ENCODE peak calls at places on chromosome 19, in ten cellular contexts. One of them, this sample, is unnamed.

GRCh38 chr19:3140667-3141038 is 4.8 kb downstream of the GNA15 start:
- ATAC-seq in T-helper 17 cell: peak; percentile 29
- ATAC-seq in SK-N-SH treated with all-trans-retinoic acid at 6 μM for 48 hours: no peak
- ATAC-seq in activated CD8-positive, alpha-beta memory T cell treated with anti-CD3 and anti-CD28 coated beads, Interleukin-2, amount 10 ng/mL, durations not matched to agents 7 days and 5 days: no peak
- ATAC-seq in GM23338: no peak
- ATAC-seq in body of pancreas: no peak
- ATAC-seq in WTC11: no peak
- ATAC-seq in stimulated activated naive B cell treated with anti-CD40 and anti-IgM and Interleukin-4, amounts not matched to agents 10 μg/mL and 1 μg/mL and 100 μg/mL, for 72 hours: peak; percentile 74
- ATAC-seq in CD4-positive, alpha-beta T cell: no peak
- ATAC-seq in Right ventricle myocardium inferior: no peak
- ATAC-seq in this sample: no peak

GRCh38 chr19:15200575-15201364 is at the start of gene NOTCH3:
- ATAC-seq in T-helper 17 cell: no peak
- ATAC-seq in SK-N-SH treated with all-trans-retinoic acid at 6 μM for 48 hours: peak; percentile 42
- ATAC-seq in activated CD8-positive, alpha-beta memory T cell treated with anti-CD3 and anti-CD28 coated beads, Interleukin-2, amount 10 ng/mL, durations not matched to agents 7 days and 5 days: no peak
- ATAC-seq in GM23338: peak; percentile 35
- ATAC-seq in body of pancreas: no peak
- ATAC-seq in WTC11: peak; percentile 51
- ATAC-seq in stimulated activated naive B cell treated with anti-CD40 and anti-IgM and Interleukin-4, amounts not matched to agents 10 μg/mL and 1 μg/mL and 100 μg/mL, for 72 hours: peak; percentile 22
- ATAC-seq in CD4-positive, alpha-beta T cell: peak; percentile 19
- ATAC-seq in Right ventricle myocardium inferior: no peak
- ATAC-seq in this sample: no peak

GRCh38 chr19:35005256-35005977 is 5.3 kb downstream of the GRAMD1A start:
- ATAC-seq in T-helper 17 cell: no peak
- ATAC-seq in SK-N-SH treated with all-trans-retinoic acid at 6 μM for 48 hours: no peak
- ATAC-seq in activated CD8-positive, alpha-beta memory T cell treated with anti-CD3 and anti-CD28 coated beads, Interleukin-2, amount 10 ng/mL, durations not matched to agents 7 days and 5 days: no peak
- ATAC-seq in GM23338: no peak
- ATAC-seq in body of pancreas: no peak
- ATAC-seq in WTC11: no peak
- ATAC-seq in stimulated activated naive B cell treated with anti-CD40 and anti-IgM and Interleukin-4, amounts not matched to agents 10 μg/mL and 1 μg/mL and 100 μg/mL, for 72 hours: no peak
- ATAC-seq in CD4-positive, alpha-beta T cell: no peak
- ATAC-seq in Right ventricle myocardium inferior: no peak
- ATAC-seq in this sample: no peak

GRCh38 chr19:52248256-52248655 is 21.1 kb upstream of the ZNF766 start:
- ATAC-seq in T-helper 17 cell: peak; percentile 69
- ATAC-seq in SK-N-SH treated with all-trans-retinoic acid at 6 μM for 48 hours: peak; percentile 65
- ATAC-seq in activated CD8-positive, alpha-beta memory T cell treated with anti-CD3 and anti-CD28 coated beads, Interleukin-2, amount 10 ng/mL, durations not matched to agents 7 days and 5 days: peak; percentile 47
- ATAC-seq in GM23338: peak; percentile 88
- ATAC-seq in body of pancreas: peak; percentile 56
- ATAC-seq in WTC11: peak; percentile 92
- ATAC-seq in stimulated activated naive B cell treated with anti-CD40 and anti-IgM and Interleukin-4, amounts not matched to agents 10 μg/mL and 1 μg/mL and 100 μg/mL, for 72 hours: peak; percentile 94
- ATAC-seq in CD4-positive, alpha-beta T cell: peak; percentile 59
- ATAC-seq in Right ventricle myocardium inferior: peak; percentile 54
- ATAC-seq in this sample: no peak

GRCh38 chr19:53394522-53394973 is 401 bp upstream of the ZNF765 start:
- ATAC-seq in T-helper 17 cell: no peak
- ATAC-seq in SK-N-SH treated with all-trans-retinoic acid at 6 μM for 48 hours: peak; percentile 53
- ATAC-seq in activated CD8-positive, alpha-beta memory T cell treated with anti-CD3 and anti-CD28 coated beads, Interleukin-2, amount 10 ng/mL, durations not matched to agents 7 days and 5 days: peak; percentile 3
- ATAC-seq in GM23338: peak; percentile 47
- ATAC-seq in body of pancreas: peak; percentile 47
- ATAC-seq in WTC11: peak; percentile 33
- ATAC-seq in stimulated activated naive B cell treated with anti-CD40 and anti-IgM and Interleukin-4, amounts not matched to agents 10 μg/mL and 1 μg/mL and 100 μg/mL, for 72 hours: peak; percentile 2
- ATAC-seq in CD4-positive, alpha-beta T cell: no peak
- ATAC-seq in Right ventricle myocardium inferior: peak; percentile 69
- ATAC-seq in this sample: peak; percentile 77

GRCh38 chr19:39848392-39848791 is 2.2 kb upstream of the FBL start:
- ATAC-seq in T-helper 17 cell: no peak
- ATAC-seq in SK-N-SH treated with all-trans-retinoic acid at 6 μM for 48 hours: no peak
- ATAC-seq in activated CD8-positive, alpha-beta memory T cell treated with anti-CD3 and anti-CD28 coated beads, Interleukin-2, amount 10 ng/mL, durations not matched to agents 7 days and 5 days: no peak
- ATAC-seq in GM23338: no peak
- ATAC-seq in body of pancreas: no peak
- ATAC-seq in WTC11: no peak
- ATAC-seq in stimulated activated naive B cell treated with anti-CD40 and anti-IgM and Interleukin-4, amounts not matched to agents 10 μg/mL and 1 μg/mL and 100 μg/mL, for 72 hours: no peak
- ATAC-seq in CD4-positive, alpha-beta T cell: no peak
- ATAC-seq in Right ventricle myocardium inferior: no peak
- ATAC-seq in this sample: no peak

GRCh38 chr19:16703677-16704076 is 16.0 kb upstream of the NWD1 start:
- ATAC-seq in T-helper 17 cell: no peak
- ATAC-seq in SK-N-SH treated with all-trans-retinoic acid at 6 μM for 48 hours: no peak
- ATAC-seq in activated CD8-positive, alpha-beta memory T cell treated with anti-CD3 and anti-CD28 coated beads, Interleukin-2, amount 10 ng/mL, durations not matched to agents 7 days and 5 days: no peak
- ATAC-seq in GM23338: no peak
- ATAC-seq in body of pancreas: no peak
- ATAC-seq in WTC11: no peak
- ATAC-seq in stimulated activated naive B cell treated with anti-CD40 and anti-IgM and Interleukin-4, amounts not matched to agents 10 μg/mL and 1 μg/mL and 100 μg/mL, for 72 hours: no peak
- ATAC-seq in CD4-positive, alpha-beta T cell: no peak
- ATAC-seq in Right ventricle myocardium inferior: no peak
- ATAC-seq in this sample: no peak

GRCh38 chr19:33344210-33344609 is 29.3 kb upstream of the CEBPG start:
- ATAC-seq in T-helper 17 cell: no peak
- ATAC-seq in SK-N-SH treated with all-trans-retinoic acid at 6 μM for 48 hours: no peak
- ATAC-seq in activated CD8-positive, alpha-beta memory T cell treated with anti-CD3 and anti-CD28 coated beads, Interleukin-2, amount 10 ng/mL, durations not matched to agents 7 days and 5 days: no peak
- ATAC-seq in GM23338: peak; percentile 85
- ATAC-seq in body of pancreas: no peak
- ATAC-seq in WTC11: peak; percentile 62
- ATAC-seq in stimulated activated naive B cell treated with anti-CD40 and anti-IgM and Interleukin-4, amounts not matched to agents 10 μg/mL and 1 μg/mL and 100 μg/mL, for 72 hours: no peak
- ATAC-seq in CD4-positive, alpha-beta T cell: no peak
- ATAC-seq in Right ventricle myocardium inferior: peak; percentile 52
- ATAC-seq in this sample: peak; percentile 79

GRCh38 chr19:36488816-36489138 is 584 bp downstream of the ZNF566 start:
- ATAC-seq in T-helper 17 cell: peak; percentile 32
- ATAC-seq in SK-N-SH treated with all-trans-retinoic acid at 6 μM for 48 hours: peak; percentile 14
- ATAC-seq in activated CD8-positive, alpha-beta memory T cell treated with anti-CD3 and anti-CD28 coated beads, Interleukin-2, amount 10 ng/mL, durations not matched to agents 7 days and 5 days: peak; percentile 13
- ATAC-seq in GM23338: peak; percentile 3
- ATAC-seq in body of pancreas: no peak
- ATAC-seq in WTC11: no peak
- ATAC-seq in stimulated activated naive B cell treated with anti-CD40 and anti-IgM and Interleukin-4, amounts not matched to agents 10 μg/mL and 1 μg/mL and 100 μg/mL, for 72 hours: peak; percentile 24
- ATAC-seq in CD4-positive, alpha-beta T cell: peak; percentile 42
- ATAC-seq in Right ventricle myocardium inferior: peak; percentile 17
- ATAC-seq in this sample: no peak

GRCh38 chr19:8021374-8021773 is 15.9 kb upstream of the ELAVL1 start:
- ATAC-seq in T-helper 17 cell: no peak
- ATAC-seq in SK-N-SH treated with all-trans-retinoic acid at 6 μM for 48 hours: no peak
- ATAC-seq in activated CD8-positive, alpha-beta memory T cell treated with anti-CD3 and anti-CD28 coated beads, Interleukin-2, amount 10 ng/mL, durations not matched to agents 7 days and 5 days: no peak
- ATAC-seq in GM23338: no peak
- ATAC-seq in body of pancreas: no peak
- ATAC-seq in WTC11: no peak
- ATAC-seq in stimulated activated naive B cell treated with anti-CD40 and anti-IgM and Interleukin-4, amounts not matched to agents 10 μg/mL and 1 μg/mL and 100 μg/mL, for 72 hours: no peak
- ATAC-seq in CD4-positive, alpha-beta T cell: no peak
- ATAC-seq in Right ventricle myocardium inferior: no peak
- ATAC-seq in this sample: no peak

GRCh38 chr19:21323000-21323399 is 6.2 kb downstream of the ZNF708 start:
- ATAC-seq in T-helper 17 cell: no peak
- ATAC-seq in SK-N-SH treated with all-trans-retinoic acid at 6 μM for 48 hours: no peak
- ATAC-seq in activated CD8-positive, alpha-beta memory T cell treated with anti-CD3 and anti-CD28 coated beads, Interleukin-2, amount 10 ng/mL, durations not matched to agents 7 days and 5 days: no peak
- ATAC-seq in GM23338: no peak
- ATAC-seq in body of pancreas: no peak
- ATAC-seq in WTC11: no peak
- ATAC-seq in stimulated activated naive B cell treated with anti-CD40 and anti-IgM and Interleukin-4, amounts not matched to agents 10 μg/mL and 1 μg/mL and 100 μg/mL, for 72 hours: no peak
- ATAC-seq in CD4-positive, alpha-beta T cell: no peak
- ATAC-seq in Right ventricle myocardium inferior: no peak
- ATAC-seq in this sample: no peak

GRCh38 chr19:29966594-29967249 is 24.7 kb downstream of the URI1 start:
- ATAC-seq in T-helper 17 cell: no peak
- ATAC-seq in SK-N-SH treated with all-trans-retinoic acid at 6 μM for 48 hours: peak; percentile 80
- ATAC-seq in activated CD8-positive, alpha-beta memory T cell treated with anti-CD3 and anti-CD28 coated beads, Interleukin-2, amount 10 ng/mL, durations not matched to agents 7 days and 5 days: peak; percentile 23
- ATAC-seq in GM23338: no peak
- ATAC-seq in body of pancreas: no peak
- ATAC-seq in WTC11: no peak
- ATAC-seq in stimulated activated naive B cell treated with anti-CD40 and anti-IgM and Interleukin-4, amounts not matched to agents 10 μg/mL and 1 μg/mL and 100 μg/mL, for 72 hours: peak; percentile 72
- ATAC-seq in CD4-positive, alpha-beta T cell: peak; percentile 37
- ATAC-seq in Right ventricle myocardium inferior: no peak
- ATAC-seq in this sample: no peak

GRCh38 chr19:46218160-46218559 is 11.4 kb upstream of the IGFL1 start:
- ATAC-seq in T-helper 17 cell: no peak
- ATAC-seq in SK-N-SH treated with all-trans-retinoic acid at 6 μM for 48 hours: peak; percentile 33
- ATAC-seq in activated CD8-positive, alpha-beta memory T cell treated with anti-CD3 and anti-CD28 coated beads, Interleukin-2, amount 10 ng/mL, durations not matched to agents 7 days and 5 days: no peak
- ATAC-seq in GM23338: peak; percentile 88
- ATAC-seq in body of pancreas: no peak
- ATAC-seq in WTC11: peak; percentile 61
- ATAC-seq in stimulated activated naive B cell treated with anti-CD40 and anti-IgM and Interleukin-4, amounts not matched to agents 10 μg/mL and 1 μg/mL and 100 μg/mL, for 72 hours: no peak
- ATAC-seq in CD4-positive, alpha-beta T cell: no peak
- ATAC-seq in Right ventricle myocardium inferior: no peak
- ATAC-seq in this sample: no peak

GRCh38 chr19:19606021-19606420 is 12.5 kb downstream of the PBX4 start:
- ATAC-seq in T-helper 17 cell: peak; percentile 83
- ATAC-seq in SK-N-SH treated with all-trans-retinoic acid at 6 μM for 48 hours: no peak
- ATAC-seq in activated CD8-positive, alpha-beta memory T cell treated with anti-CD3 and anti-CD28 coated beads, Interleukin-2, amount 10 ng/mL, durations not matched to agents 7 days and 5 days: peak; percentile 81
- ATAC-seq in GM23338: no peak
- ATAC-seq in body of pancreas: no peak
- ATAC-seq in WTC11: no peak
- ATAC-seq in stimulated activated naive B cell treated with anti-CD40 and anti-IgM and Interleukin-4, amounts not matched to agents 10 μg/mL and 1 μg/mL and 100 μg/mL, for 72 hours: peak; percentile 63
- ATAC-seq in CD4-positive, alpha-beta T cell: peak; percentile 87
- ATAC-seq in Right ventricle myocardium inferior: no peak
- ATAC-seq in this sample: no peak

GRCh38 chr19:2118438-2118837 is 21.7 kb downstream of the IZUMO4 start:
- ATAC-seq in T-helper 17 cell: no peak
- ATAC-seq in SK-N-SH treated with all-trans-retinoic acid at 6 μM for 48 hours: no peak
- ATAC-seq in activated CD8-positive, alpha-beta memory T cell treated with anti-CD3 and anti-CD28 coated beads, Interleukin-2, amount 10 ng/mL, durations not matched to agents 7 days and 5 days: no peak
- ATAC-seq in GM23338: no peak
- ATAC-seq in body of pancreas: no peak
- ATAC-seq in WTC11: no peak
- ATAC-seq in stimulated activated naive B cell treated with anti-CD40 and anti-IgM and Interleukin-4, amounts not matched to agents 10 μg/mL and 1 μg/mL and 100 μg/mL, for 72 hours: no peak
- ATAC-seq in CD4-positive, alpha-beta T cell: no peak
- ATAC-seq in Right ventricle myocardium inferior: no peak
- ATAC-seq in this sample: no peak

GRCh38 chr19:48596679-48597465 is 9.7 kb upstream of the SPACA4 start:
- ATAC-seq in T-helper 17 cell: peak; percentile 95
- ATAC-seq in SK-N-SH treated with all-trans-retinoic acid at 6 μM for 48 hours: no peak
- ATAC-seq in activated CD8-positive, alpha-beta memory T cell treated with anti-CD3 and anti-CD28 coated beads, Interleukin-2, amount 10 ng/mL, durations not matched to agents 7 days and 5 days: peak; percentile 85
- ATAC-seq in GM23338: no peak
- ATAC-seq in body of pancreas: no peak
- ATAC-seq in WTC11: no peak
- ATAC-seq in stimulated activated naive B cell treated with anti-CD40 and anti-IgM and Interleukin-4, amounts not matched to agents 10 μg/mL and 1 μg/mL and 100 μg/mL, for 72 hours: peak; percentile 73
- ATAC-seq in CD4-positive, alpha-beta T cell: peak; percentile 94
- ATAC-seq in Right ventricle myocardium inferior: no peak
- ATAC-seq in this sample: no peak

GRCh38 chr19:2756921-2757881 is 17.4 kb upstream of the SLC39A3 start:
- ATAC-seq in T-helper 17 cell: no peak
- ATAC-seq in SK-N-SH treated with all-trans-retinoic acid at 6 μM for 48 hours: no peak
- ATAC-seq in activated CD8-positive, alpha-beta memory T cell treated with anti-CD3 and anti-CD28 coated beads, Interleukin-2, amount 10 ng/mL, durations not matched to agents 7 days and 5 days: no peak
- ATAC-seq in GM23338: no peak
- ATAC-seq in body of pancreas: no peak
- ATAC-seq in WTC11: no peak
- ATAC-seq in stimulated activated naive B cell treated with anti-CD40 and anti-IgM and Interleukin-4, amounts not matched to agents 10 μg/mL and 1 μg/mL and 100 μg/mL, for 72 hours: no peak
- ATAC-seq in CD4-positive, alpha-beta T cell: no peak
- ATAC-seq in Right ventricle myocardium inferior: no peak
- ATAC-seq in this sample: no peak

GRCh38 chr19:10499550-10500246 is 3.5 kb downstream of the KEAP1 start:
- ATAC-seq in T-helper 17 cell: no peak
- ATAC-seq in SK-N-SH treated with all-trans-retinoic acid at 6 μM for 48 hours: no peak
- ATAC-seq in activated CD8-positive, alpha-beta memory T cell treated with anti-CD3 and anti-CD28 coated beads, Interleukin-2, amount 10 ng/mL, durations not matched to agents 7 days and 5 days: no peak
- ATAC-seq in GM23338: peak; percentile 53
- ATAC-seq in body of pancreas: no peak
- ATAC-seq in WTC11: peak; percentile 59
- ATAC-seq in stimulated activated naive B cell treated with anti-CD40 and anti-IgM and Interleukin-4, amounts not matched to agents 10 μg/mL and 1 μg/mL and 100 μg/mL, for 72 hours: no peak
- ATAC-seq in CD4-positive, alpha-beta T cell: no peak
- ATAC-seq in Right ventricle myocardium inferior: no peak
- ATAC-seq in this sample: no peak

GRCh38 chr19:37329686-37330085 is 41.2 kb upstream of the ZNF527 start:
- ATAC-seq in T-helper 17 cell: no peak
- ATAC-seq in SK-N-SH treated with all-trans-retinoic acid at 6 μM for 48 hours: peak; percentile 17
- ATAC-seq in activated CD8-positive, alpha-beta memory T cell treated with anti-CD3 and anti-CD28 coated beads, Interleukin-2, amount 10 ng/mL, durations not matched to agents 7 days and 5 days: no peak
- ATAC-seq in GM23338: peak; percentile 28
- ATAC-seq in body of pancreas: no peak
- ATAC-seq in WTC11: peak; percentile 35
- ATAC-seq in stimulated activated naive B cell treated with anti-CD40 and anti-IgM and Interleukin-4, amounts not matched to agents 10 μg/mL and 1 μg/mL and 100 μg/mL, for 72 hours: no peak
- ATAC-seq in CD4-positive, alpha-beta T cell: no peak
- ATAC-seq in Right ventricle myocardium inferior: no peak
- ATAC-seq in this sample: no peak

GRCh38 chr19:56671613-56671994 is at the start of gene ZNF835:
- ATAC-seq in T-helper 17 cell: peak; percentile 97
- ATAC-seq in SK-N-SH treated with all-trans-retinoic acid at 6 μM for 48 hours: no peak
- ATAC-seq in activated CD8-positive, alpha-beta memory T cell treated with anti-CD3 and anti-CD28 coated beads, Interleukin-2, amount 10 ng/mL, durations not matched to agents 7 days and 5 days: peak; percentile 92
- ATAC-seq in GM23338: peak; percentile 95
- ATAC-seq in body of pancreas: peak; percentile 89
- ATAC-seq in WTC11: peak; percentile 80
- ATAC-seq in stimulated activated naive B cell treated with anti-CD40 and anti-IgM and Interleukin-4, amounts not matched to agents 10 μg/mL and 1 μg/mL and 100 μg/mL, for 72 hours: peak; percentile 95
- ATAC-seq in CD4-positive, alpha-beta T cell: peak; percentile 92
- ATAC-seq in Right ventricle myocardium inferior: peak; percentile 95
- ATAC-seq in this sample: peak; percentile 98

GRCh38 chr19:17575871-17576757 is 20.7 kb downstream of the COLGALT1 start:
- ATAC-seq in T-helper 17 cell: no peak
- ATAC-seq in SK-N-SH treated with all-trans-retinoic acid at 6 μM for 48 hours: no peak
- ATAC-seq in activated CD8-positive, alpha-beta memory T cell treated with anti-CD3 and anti-CD28 coated beads, Interleukin-2, amount 10 ng/mL, durations not matched to agents 7 days and 5 days: no peak
- ATAC-seq in GM23338: peak; percentile 17
- ATAC-seq in body of pancreas: no peak
- ATAC-seq in WTC11: peak; percentile 9
- ATAC-seq in stimulated activated naive B cell treated with anti-CD40 and anti-IgM and Interleukin-4, amounts not matched to agents 10 μg/mL and 1 μg/mL and 100 μg/mL, for 72 hours: no peak
- ATAC-seq in CD4-positive, alpha-beta T cell: no peak
- ATAC-seq in Right ventricle myocardium inferior: no peak
- ATAC-seq in this sample: no peak

GRCh38 chr19:29263305-29264080 is 50.5 kb upstream of the UQCRFS1 start:
- ATAC-seq in T-helper 17 cell: peak; percentile 58
- ATAC-seq in SK-N-SH treated with all-trans-retinoic acid at 6 μM for 48 hours: peak; percentile 78
- ATAC-seq in activated CD8-positive, alpha-beta memory T cell treated with anti-CD3 and anti-CD28 coated beads, Interleukin-2, amount 10 ng/mL, durations not matched to agents 7 days and 5 days: peak; percentile 39
- ATAC-seq in GM23338: peak; percentile 80
- ATAC-seq in body of pancreas: no peak
- ATAC-seq in WTC11: peak; percentile 64
- ATAC-seq in stimulated activated naive B cell treated with anti-CD40 and anti-IgM and Interleukin-4, amounts not matched to agents 10 μg/mL and 1 μg/mL and 100 μg/mL, for 72 hours: peak; percentile 59
- ATAC-seq in CD4-positive, alpha-beta T cell: peak; percentile 41
- ATAC-seq in Right ventricle myocardium inferior: peak; percentile 30
- ATAC-seq in this sample: no peak

GRCh38 chr19:17598953-17599352 is 43.5 kb downstream of the COLGALT1 start:
- ATAC-seq in T-helper 17 cell: no peak
- ATAC-seq in SK-N-SH treated with all-trans-retinoic acid at 6 μM for 48 hours: no peak
- ATAC-seq in activated CD8-positive, alpha-beta memory T cell treated with anti-CD3 and anti-CD28 coated beads, Interleukin-2, amount 10 ng/mL, durations not matched to agents 7 days and 5 days: no peak
- ATAC-seq in GM23338: no peak
- ATAC-seq in body of pancreas: no peak
- ATAC-seq in WTC11: no peak
- ATAC-seq in stimulated activated naive B cell treated with anti-CD40 and anti-IgM and Interleukin-4, amounts not matched to agents 10 μg/mL and 1 μg/mL and 100 μg/mL, for 72 hours: no peak
- ATAC-seq in CD4-positive, alpha-beta T cell: no peak
- ATAC-seq in Right ventricle myocardium inferior: no peak
- ATAC-seq in this sample: no peak

GRCh38 chr19:5109560-5109959 is 140.6 kb downstream of the KDM4B start:
- ATAC-seq in T-helper 17 cell: no peak
- ATAC-seq in SK-N-SH treated with all-trans-retinoic acid at 6 μM for 48 hours: no peak
- ATAC-seq in activated CD8-positive, alpha-beta memory T cell treated with anti-CD3 and anti-CD28 coated beads, Interleukin-2, amount 10 ng/mL, durations not matched to agents 7 days and 5 days: no peak
- ATAC-seq in GM23338: peak; percentile 63
- ATAC-seq in body of pancreas: no peak
- ATAC-seq in WTC11: peak; percentile 67
- ATAC-seq in stimulated activated naive B cell treated with anti-CD40 and anti-IgM and Interleukin-4, amounts not matched to agents 10 μg/mL and 1 μg/mL and 100 μg/mL, for 72 hours: no peak
- ATAC-seq in CD4-positive, alpha-beta T cell: no peak
- ATAC-seq in Right ventricle myocardium inferior: no peak
- ATAC-seq in this sample: no peak